ENCODE peak calls at places on chromosomes 13 and 19, in five cellular contexts. M, V, X, A and C are unnamed samples. For H3K4me1, the result is how much of the 10 kb centered on the place peaks cover.

GRCh38 chr19:3722443-3723109 is 14.4 kb downstream of the TJP3 start:
- DNase-seq in X (no peak), M (no peak), V (peak), A (no peak), C (no peak)

GRCh38 chr19:18333680-18334079 is 6.7 kb upstream of the PGPEP1 start:
- DNase-seq in X (no peak), A (no peak), M (no peak), V (no peak), C (no peak)

GRCh38 chr19:51002542-51003311 is 1.3 kb upstream of the KLK8 start:
- DNase-seq in V (no peak), X (peak), M (no peak), A (peak), C (no peak)

GRCh38 chr13:100510208-100510997 is 78.2 kb downstream of the GGACT start:
- DNase-seq in V (no peak), M (no peak), A (no peak), X (no peak), C (no peak)

GRCh38 chr19:48290341-48290922 is 20.6 kb downstream of the ZNF114 start:
- DNase-seq in X (no peak), M (no peak), A (no peak), V (no peak), C (peak)

GRCh38 chr13:81670048-81670447 is 1329.1 kb upstream of the SPRY2 start:
- DNase-seq in V (no peak), X (no peak), A (no peak), M (no peak), C (no peak)

GRCh38 chr19:38544569-38545315 is 73.0 kb downstream of the MAP4K1 start:
- DNase-seq in M (no peak), V (no peak), A (no peak), X (no peak), C (no peak)

GRCh38 chr19:42515241-42515832 is 12.9 kb downstream of the CEACAM1 start:
- DNase-seq in A (no peak), M (no peak), X (no peak), V (no peak), C (no peak)

GRCh38 chr13:47215741-47216140 is 318.9 kb upstream of the HTR2A start:
- DNase-seq in M (no peak), A (no peak), V (no peak), X (no peak), C (no peak)

GRCh38 chr19:30784850-30785459 is 412.8 kb downstream of the ZNF536 start:
- DNase-seq in V (peak), X (peak), A (peak), M (peak), C (no peak)

GRCh38 chr13:96958286-96958891 is 35.9 kb downstream of the OXGR1 start:
- DNase-seq in V (peak), A (no peak), X (no peak), M (peak), C (peak)

GRCh38 chr13:93628136-93628535 is 401.5 kb downstream of the GPC6 start:
- DNase-seq in V (no peak), M (no peak), A (no peak), X (no peak), C (no peak)

GRCh38 chr19:38319421-38320258 is at the start of gene KCNK6:
- DNase-seq in A (no peak), V (peak), M (no peak), X (peak), C (peak)

GRCh38 chr13:50170447-50171037 is 155.3 kb downstream of the KCNRG start:
- DNase-seq in A (no peak), V (no peak), M (no peak), X (no peak), C (peak)

GRCh38 chr19:49064768-49065611 is at the start of gene NTF4:
- DNase-seq in V (peak), A (no peak), X (no peak), M (peak), C (no peak)

GRCh38 chr13:93080587-93080986 is 146.0 kb upstream of the GPC6 start:
- DNase-seq in V (no peak), X (no peak), A (no peak), M (no peak), C (no peak)

GRCh38 chr13:74316531-74316930 is 182.3 kb upstream of the KLF12 start:
- DNase-seq in V (no peak), A (no peak), X (no peak), M (no peak), C (no peak)

GRCh38 chr19:30212574-30212973 is 159.6 kb upstream of the ZNF536 start:
- DNase-seq in X (no peak), M (no peak), A (no peak), V (no peak), C (no peak)

GRCh38 chr19:7122701-7123100 is 53.2 kb downstream of the ZNF557 start:
- DNase-seq in X (no peak), M (no peak), V (no peak), A (peak), C (no peak)

GRCh38 chr19:13012690-13013608 is 17.7 kb downstream of the NFIX start:
- DNase-seq in M (peak), A (peak), V (no peak), X (no peak), C (peak)

GRCh38 chr19:41133260-41133659 is 19.0 kb downstream of the CYP2F1 start:
- DNase-seq in M (no peak), V (no peak), A (no peak), X (no peak), C (no peak)

GRCh38 chr13:112670118-112670517 is 19.7 kb upstream of the ATP11A start:
- DNase-seq in A (peak), X (no peak), V (peak), M (peak), C (no peak)

GRCh38 chr13:98892821-98893220 is 85.0 kb downstream of the DOCK9 start:
- DNase-seq in X (no peak), V (no peak), M (no peak), A (no peak), C (peak)

GRCh38 chr19:47109541-47110375 is 3.8 kb downstream of the ZC3H4 start:
- DNase-seq in M (no peak), A (no peak), V (no peak), X (peak), C (peak)

GRCh38 chr19:41319500-41320184 is 9.7 kb downstream of the CCDC97 start:
- DNase-seq in V (no peak), A (no peak), M (no peak), X (no peak), C (no peak)

GRCh38 chr19:13623686-13624405 is 117.6 kb upstream of the CACNA1A start:
- DNase-seq in V (no peak), A (no peak), X (peak), M (no peak), C (no peak)

GRCh38 chr13:98970293-98970692 is 7.6 kb downstream of the DOCK9 start:
- DNase-seq in A (no peak), X (no peak), M (no peak), V (no peak), C (no peak)

GRCh38 chr13:111341886-111342285 is 21.4 kb downstream of the TEX29 start:
- DNase-seq in V (no peak), X (no peak), A (no peak), M (no peak), C (no peak)

GRCh38 chr19:35205733-35206323 is 22.7 kb downstream of the FAM187B start:
- DNase-seq in X (no peak), M (no peak), A (no peak), V (no peak), C (no peak)

GRCh38 chr13:113211774-113212173 is 2.4 kb downstream of the CUL4A start:
- DNase-seq in X (no peak), A (no peak), M (peak), V (no peak), C (no peak)

GRCh38 chr13:110397445-110397844 is 90.4 kb downstream of the COL4A2 start:
- DNase-seq in M (no peak), A (peak), X (no peak), V (no peak), C (no peak)

GRCh38 chr19:33678796-33679195 is 57.0 kb downstream of the CHST8 start:
- DNase-seq in M (no peak), A (peak), V (no peak), X (peak), C (no peak)

GRCh38 chr19:10537668-10538067 is 6.0 kb upstream of the ATG4D start:
- DNase-seq in V (no peak), M (no peak), A (no peak), X (no peak), C (no peak)

GRCh38 chr19:10532457-10532856 is 11.2 kb upstream of the ATG4D start:
- DNase-seq in M (no peak), V (no peak), A (no peak), X (no peak), C (no peak)

GRCh38 chr19:10535613-10536012 is 8.1 kb upstream of the ATG4D start:
- DNase-seq in A (no peak), X (no peak), V (no peak), M (no peak), C (no peak)

GRCh38 chr19:10538204-10538603 is 5.5 kb upstream of the ATG4D start:
- DNase-seq in M (no peak), A (no peak), V (no peak), X (no peak), C (no peak)

DNA sequence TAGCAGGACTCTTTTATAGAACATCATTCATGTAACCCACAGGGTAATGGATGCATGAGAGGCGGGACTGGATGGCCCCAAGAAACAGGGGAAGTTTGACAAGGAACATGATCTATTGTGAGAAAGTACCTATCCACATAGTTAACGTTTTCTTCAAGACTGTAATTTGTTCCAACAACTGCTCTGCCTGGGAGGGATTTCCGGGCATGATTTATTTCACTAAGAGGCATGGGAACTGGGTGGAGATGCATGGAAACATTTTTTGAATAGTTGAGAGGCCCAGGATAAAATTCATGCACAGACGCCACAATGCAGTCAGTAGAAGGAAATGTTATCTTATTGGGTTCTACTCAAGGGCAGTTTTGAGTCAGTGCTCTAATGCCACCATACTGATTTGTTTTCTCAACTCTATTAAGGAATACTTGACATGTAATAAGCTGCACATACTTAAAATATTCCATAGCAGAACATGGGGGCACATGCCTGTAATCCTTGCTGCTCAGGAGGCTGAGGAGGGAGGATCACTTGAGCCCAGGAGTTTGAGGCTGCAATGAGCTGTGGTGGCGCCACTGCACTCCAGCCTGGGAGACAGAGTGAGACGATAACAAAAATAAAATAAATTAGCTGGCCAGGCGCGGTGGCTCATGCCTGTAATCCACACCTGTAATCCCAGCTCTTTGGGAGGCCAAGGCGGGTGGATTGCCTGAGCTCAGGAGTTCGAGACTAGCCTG is 9.9 kb upstream of the ATG4D start:
- DNase-seq in X (no peak), A (no peak), M (no peak), V (no peak), C (peak)
- TF ChIP-seq POLR2AphosphoS5 in X (no peak), A (no peak), M (no peak), V (no peak), C (no peak)

GRCh38 chr19:1410136-1410786 is 2.9 kb downstream of the DAZAP1 start:
- DNase-seq in A (no peak), M (no peak), X (no peak), V (no peak), C (peak)

GRCh38 chr19:1412323-1412923 is 5.0 kb downstream of the DAZAP1 start:
- DNase-seq in X (no peak), A (no peak), M (no peak), V (no peak), C (no peak)

GRCh38 chr19:1409204-1410005 is 2.0 kb downstream of the DAZAP1 start:
- DNase-seq in M (no peak), X (no peak), A (no peak), V (no peak), C (no peak)

GRCh38 chr19:1411255-1412191 is 4.1 kb downstream of the DAZAP1 start:
- DNase-seq in V (no peak), X (no peak), A (no peak), M (no peak), C (no peak)

DNA sequence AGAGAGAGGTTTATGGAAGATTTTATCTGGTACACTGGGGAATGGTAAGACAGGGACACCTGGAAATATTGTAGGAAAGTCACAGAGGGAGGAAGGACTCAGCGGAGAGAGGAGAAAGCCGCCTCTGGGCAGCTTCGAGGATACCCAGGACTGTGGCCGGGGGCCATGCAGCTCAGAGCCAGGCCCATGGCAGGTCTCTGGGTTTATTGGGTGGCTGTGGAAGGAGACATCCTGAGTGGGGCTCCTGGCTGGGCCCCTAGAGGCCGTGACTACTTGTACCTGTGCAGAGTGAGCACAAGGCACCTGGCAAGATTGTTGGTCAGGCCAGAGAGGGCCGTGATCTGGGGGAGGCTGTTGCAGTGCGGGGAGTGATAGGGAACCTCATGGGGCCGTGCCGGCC is 3.4 kb downstream of the DAZAP1 start:
- DNase-seq in V (no peak), M (no peak), X (no peak), A (no peak), C (no peak)
- H3K4me1 ChIP-seq in V (half or more), M (half or more), X (half or more), A (half or more), C (under half)

DNA sequence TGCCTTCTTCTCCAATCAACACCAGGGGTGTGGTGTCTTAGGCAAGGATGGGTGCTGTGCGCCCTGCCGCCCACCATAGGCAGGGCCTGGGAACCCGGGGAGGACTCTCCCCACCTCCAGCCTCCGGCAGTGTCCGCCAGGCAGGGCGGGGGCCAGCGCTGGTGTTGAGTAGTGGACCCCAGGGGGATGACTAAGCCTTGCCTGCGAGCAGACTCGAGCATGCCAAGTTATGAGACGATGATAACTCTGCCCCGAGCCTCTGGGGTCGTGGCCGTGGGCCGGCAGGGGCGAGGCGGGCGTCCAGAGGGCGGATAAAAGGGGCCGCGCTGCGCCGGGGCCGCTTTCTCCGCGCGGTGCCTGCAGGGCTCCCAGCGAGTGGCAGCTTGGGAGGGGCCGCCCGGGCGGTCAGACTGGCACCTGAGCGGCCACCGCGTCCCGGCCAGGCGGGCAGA is at the start of gene MEDAG:
- DNase-seq in V (no peak), M (no peak), X (no peak), A (peak), C (peak)
- TF ChIP-seq POLR2AphosphoS5 in V (no peak), M (no peak), X (no peak), A (peak), C (peak)

DNA sequence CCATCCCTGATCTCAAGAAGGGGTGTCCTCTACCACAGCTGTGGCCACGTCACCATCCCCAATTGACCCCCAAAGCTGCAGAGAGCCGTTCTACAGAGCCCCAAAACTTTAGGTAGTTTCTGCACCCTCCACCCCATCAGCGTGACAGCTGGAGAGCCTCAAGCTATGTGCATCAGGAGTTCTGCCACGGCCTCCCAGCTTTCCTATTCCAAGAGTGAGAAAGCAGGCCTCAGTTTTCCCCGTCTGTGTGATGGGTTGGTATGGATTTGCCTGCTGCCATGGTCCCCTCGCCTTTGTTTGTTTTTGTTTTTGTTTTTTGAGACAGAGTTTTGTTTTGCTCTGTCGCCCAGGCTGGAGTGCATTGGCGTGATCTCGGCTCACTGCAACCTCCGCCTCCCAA is 1.5 kb downstream of the BCL3 start:
- DNase-seq in A (no peak), V (no peak), M (no peak), X (no peak), C (no peak)
- H3K4me1 ChIP-seq in A (half or more), V (half or more), M (half or more), X (half or more), C (under half)

GRCh38 chr19:9811139-9811538 is 7.7 kb downstream of the FBXL12 start:
- DNase-seq in X (no peak), A (no peak), M (no peak), V (no peak), C (no peak)

GRCh38 chr19:9806781-9807180 is 12.1 kb downstream of the FBXL12 start:
- DNase-seq in M (no peak), V (no peak), A (no peak), X (no peak), C (no peak)

GRCh38 chr19:9808855-9809646 is 9.8 kb downstream of the FBXL12 start:
- DNase-seq in X (no peak), M (no peak), V (no peak), A (no peak), C (no peak)
- TF ChIP-seq POLR2AphosphoS5 in X (peak), M (no peak), V (no peak), A (no peak), C (no peak)

DNA sequence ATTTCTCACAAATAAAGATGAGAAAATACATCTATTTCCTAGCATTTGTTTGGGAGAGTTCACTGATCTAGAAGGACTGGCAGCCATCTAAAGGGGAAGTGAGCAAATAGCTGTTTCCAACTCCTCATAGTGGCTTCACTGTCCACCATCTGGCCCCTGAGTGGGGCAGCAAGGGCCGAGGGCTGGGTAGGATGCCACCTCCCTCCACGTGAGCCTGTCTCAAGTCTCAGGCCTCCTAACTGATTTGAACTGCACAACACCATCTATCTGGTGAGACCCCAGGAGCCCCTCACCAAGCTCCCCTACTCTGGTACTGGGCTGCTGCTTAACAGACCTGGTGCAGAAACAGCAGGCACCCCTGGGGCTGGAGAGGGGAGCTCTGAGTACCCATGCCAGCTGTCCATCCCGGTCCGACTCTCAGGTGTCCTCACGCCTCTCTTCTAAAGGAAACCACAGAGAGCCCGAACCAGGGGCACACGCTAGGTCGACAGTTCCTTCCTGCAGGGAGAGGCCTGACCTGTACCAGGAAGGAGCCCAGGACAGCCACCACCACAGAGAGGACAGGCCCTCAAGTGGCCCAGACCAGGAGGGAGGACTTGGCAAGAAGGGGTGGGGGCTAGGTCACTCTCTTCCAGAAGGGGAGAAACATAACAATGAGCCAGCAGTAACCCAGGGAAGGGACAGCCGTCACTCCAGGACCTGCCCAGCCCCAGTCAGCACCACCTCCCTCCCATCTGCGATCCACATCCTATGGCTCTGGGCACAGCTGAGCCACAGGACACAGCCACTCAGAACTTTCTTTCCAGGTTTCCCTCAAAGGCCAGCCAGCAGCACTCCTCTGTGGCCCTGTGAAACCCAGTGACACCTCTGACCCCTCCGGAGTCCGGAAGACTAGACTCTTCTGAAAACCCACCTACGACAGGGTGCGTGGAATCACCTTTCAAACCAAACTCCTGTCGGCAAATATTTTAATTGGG is 12.9 kb upstream of the SLC35E1 start:
- DNase-seq in M (no peak), A (no peak), V (no peak), X (no peak), C (no peak)
- H3K4me1 ChIP-seq in M (under half), A (half or more), V (half or more), X (half or more), C (under half)